ENCODE peak calls at places on chromosomes 16 and 17, in four cellular contexts. One of them, this sample, is unnamed.

GRCh38 chr17:68709461-68709860 is 108.3 kb upstream of the FAM20A start:
- DNase-seq in IMR-90: no peak
- DNase-seq in H9: no peak
- DNase-seq in neuronal stem cell: no peak
- DNase-seq in this sample: no peak

GRCh38 chr17:50588391-50589111 is 28.0 kb downstream of the CACNA1G start:
- DNase-seq in H9: no peak
- DNase-seq in IMR-90: no peak
- DNase-seq in neuronal stem cell: no peak
- DNase-seq in this sample: no peak

GRCh38 chr16:73329363-73330306 is 281.7 kb upstream of the ZFHX3 start:
- DNase-seq in H9: peak; percentile 39
- DNase-seq in neuronal stem cell: peak; percentile 12
- DNase-seq in IMR-90: no peak
- DNase-seq in this sample: no peak

GRCh38 chr16:12959072-12959471 is 57.7 kb downstream of the SHISA9 start:
- DNase-seq in IMR-90: no peak
- DNase-seq in H9: no peak
- DNase-seq in neuronal stem cell: no peak
- DNase-seq in this sample: no peak

GRCh38 chr16:28609631-28610594 is at the start of gene SULT1A1:
- DNase-seq in H9: peak; percentile 42
- DNase-seq in neuronal stem cell: no peak
- DNase-seq in IMR-90: no peak
- DNase-seq in this sample: no peak

GRCh38 chr17:54967621-54968258 is 714 bp downstream of the COX11 start:
- DNase-seq in neuronal stem cell: no peak
- DNase-seq in H9: no peak
- DNase-seq in IMR-90: peak; percentile 27
- DNase-seq in this sample: no peak

GRCh38 chr16:86016201-86016965 is 117.4 kb downstream of the IRF8 start:
- DNase-seq in neuronal stem cell: peak; percentile 62
- DNase-seq in IMR-90: peak; percentile 70
- DNase-seq in H9: peak; percentile 69
- DNase-seq in this sample: peak; percentile 17

GRCh38 chr17:57011482-57012015 is 33.6 kb downstream of the SCPEP1 start:
- DNase-seq in H9: peak; percentile 47
- DNase-seq in IMR-90: no peak
- DNase-seq in neuronal stem cell: no peak
- DNase-seq in this sample: no peak

GRCh38 chr16:4524571-4524970 is 14.0 kb downstream of the CDIP1 start:
- DNase-seq in IMR-90: no peak
- DNase-seq in neuronal stem cell: no peak
- DNase-seq in H9: no peak
- DNase-seq in this sample: no peak

GRCh38 chr17:77148109-77148958 is 7.6 kb downstream of the SEC14L1 start:
- DNase-seq in IMR-90: no peak
- DNase-seq in H9: no peak
- DNase-seq in neuronal stem cell: no peak
- DNase-seq in this sample: no peak

GRCh38 chr16:29804455-29805231 is 1.7 kb upstream of the MAZ start:
- DNase-seq in IMR-90: no peak
- DNase-seq in H9: no peak
- DNase-seq in neuronal stem cell: no peak
- DNase-seq in this sample: no peak

GRCh38 chr17:56074366-56074765 is 78.9 kb upstream of the ANKFN1 start:
- DNase-seq in H9: no peak
- DNase-seq in neuronal stem cell: no peak
- DNase-seq in IMR-90: no peak
- DNase-seq in this sample: no peak

GRCh38 chr16:85416267-85417109 is 196.6 kb upstream of the GSE1 start:
- DNase-seq in IMR-90: peak; percentile 15
- DNase-seq in neuronal stem cell: no peak
- DNase-seq in H9: peak; percentile 82
- DNase-seq in this sample: peak; percentile 96

GRCh38 chr16:29745126-29745852 is 501 bp downstream of the C16orf54 start:
- DNase-seq in neuronal stem cell: no peak
- DNase-seq in H9: no peak
- DNase-seq in IMR-90: no peak
- DNase-seq in this sample: no peak

GRCh38 chr17:348692-349425 is 3.7 kb downstream of the RPH3AL start:
- DNase-seq in H9: peak; percentile 29
- DNase-seq in neuronal stem cell: no peak
- DNase-seq in IMR-90: no peak
- DNase-seq in this sample: no peak

GRCh38 chr17:50719144-50719923 is at the start of gene LUC7L3:
- DNase-seq in H9: peak; percentile 97
- DNase-seq in IMR-90: peak; percentile 91
- DNase-seq in neuronal stem cell: peak; percentile 95
- DNase-seq in this sample: peak; percentile 73

GRCh38 chr16:49463529-49463928 is 89.9 kb downstream of the C16orf78 start:
- DNase-seq in IMR-90: no peak
- DNase-seq in H9: peak; percentile 26
- DNase-seq in neuronal stem cell: peak; percentile 47
- DNase-seq in this sample: peak; percentile 41

GRCh38 chr17:52207786-52208185 is 49.3 kb upstream of the CA10 start:
- DNase-seq in neuronal stem cell: no peak
- DNase-seq in IMR-90: no peak
- DNase-seq in H9: no peak
- DNase-seq in this sample: no peak

GRCh38 chr16:49740190-49740589 is 115.7 kb downstream of the ZNF423 start:
- DNase-seq in IMR-90: no peak
- DNase-seq in neuronal stem cell: no peak
- DNase-seq in H9: no peak
- DNase-seq in this sample: no peak

GRCh38 chr17:33381201-33381600 is 88.1 kb upstream of the ASIC2 start:
- DNase-seq in H9: peak; percentile 52
- DNase-seq in neuronal stem cell: no peak
- DNase-seq in IMR-90: no peak
- DNase-seq in this sample: no peak

GRCh38 chr17:32310927-32311568 is 30.9 kb downstream of the C17orf75 start:
- DNase-seq in IMR-90: no peak
- DNase-seq in H9: no peak
- DNase-seq in neuronal stem cell: no peak
- DNase-seq in this sample: no peak

GRCh38 chr16:55113195-55113594 is 182.5 kb downstream of the IRX5 start:
- DNase-seq in neuronal stem cell: no peak
- DNase-seq in IMR-90: no peak
- DNase-seq in H9: no peak
- DNase-seq in this sample: no peak

GRCh38 chr17:31323551-31323950 is 2.1 kb upstream of the EVI2A start:
- DNase-seq in IMR-90: no peak
- DNase-seq in H9: no peak
- DNase-seq in neuronal stem cell: no peak
- DNase-seq in this sample: no peak

GRCh38 chr17:67289174-67289876 is 44.3 kb upstream of the HELZ start:
- DNase-seq in neuronal stem cell: no peak
- DNase-seq in IMR-90: peak; percentile 55
- DNase-seq in H9: peak; percentile 41
- DNase-seq in this sample: no peak

GRCh38 chr16:27777527-27777926 is 227.6 kb downstream of the KATNIP start:
- DNase-seq in IMR-90: no peak
- DNase-seq in neuronal stem cell: no peak
- DNase-seq in H9: no peak
- DNase-seq in this sample: no peak

GRCh38 chr16:29825145-29826044 is 5.1 kb downstream of the MVP start:
- DNase-seq in H9: no peak
- DNase-seq in IMR-90: peak; percentile 90
- DNase-seq in neuronal stem cell: no peak
- DNase-seq in this sample: no peak

GRCh38 chr16:69179255-69180010 is 7.5 kb upstream of the SNTB2 start:
- DNase-seq in neuronal stem cell: no peak
- DNase-seq in H9: no peak
- DNase-seq in IMR-90: peak; percentile 84
- DNase-seq in this sample: no peak

GRCh38 chr16:15509051-15509592 is 74.7 kb downstream of the BMERB1 start:
- DNase-seq in neuronal stem cell: no peak
- DNase-seq in H9: no peak
- DNase-seq in IMR-90: no peak
- DNase-seq in this sample: no peak

GRCh38 chr17:27105636-27106035 is 188.3 kb upstream of the WSB1 start:
- DNase-seq in IMR-90: no peak
- DNase-seq in H9: no peak
- DNase-seq in neuronal stem cell: no peak
- DNase-seq in this sample: no peak

GRCh38 chr17:36697907-36698526 is 96.6 kb downstream of the MRM1 start:
- DNase-seq in IMR-90: peak; percentile 8
- DNase-seq in H9: no peak
- DNase-seq in neuronal stem cell: peak; percentile 67
- DNase-seq in this sample: no peak

GRCh38 chr17:3800362-3801042 is 486 bp downstream of the ITGAE start:
- DNase-seq in H9: no peak
- DNase-seq in neuronal stem cell: no peak
- DNase-seq in IMR-90: no peak
- DNase-seq in this sample: no peak
- H4K91ac ChIP-seq in H9: no peak overlapping the region
- H4K91ac ChIP-seq in neuronal stem cell: no peak overlapping the region
- H4K91ac ChIP-seq in IMR-90: no peak overlapping the region
- H4K91ac ChIP-seq in this sample: no peak overlapping the region

DNA sequence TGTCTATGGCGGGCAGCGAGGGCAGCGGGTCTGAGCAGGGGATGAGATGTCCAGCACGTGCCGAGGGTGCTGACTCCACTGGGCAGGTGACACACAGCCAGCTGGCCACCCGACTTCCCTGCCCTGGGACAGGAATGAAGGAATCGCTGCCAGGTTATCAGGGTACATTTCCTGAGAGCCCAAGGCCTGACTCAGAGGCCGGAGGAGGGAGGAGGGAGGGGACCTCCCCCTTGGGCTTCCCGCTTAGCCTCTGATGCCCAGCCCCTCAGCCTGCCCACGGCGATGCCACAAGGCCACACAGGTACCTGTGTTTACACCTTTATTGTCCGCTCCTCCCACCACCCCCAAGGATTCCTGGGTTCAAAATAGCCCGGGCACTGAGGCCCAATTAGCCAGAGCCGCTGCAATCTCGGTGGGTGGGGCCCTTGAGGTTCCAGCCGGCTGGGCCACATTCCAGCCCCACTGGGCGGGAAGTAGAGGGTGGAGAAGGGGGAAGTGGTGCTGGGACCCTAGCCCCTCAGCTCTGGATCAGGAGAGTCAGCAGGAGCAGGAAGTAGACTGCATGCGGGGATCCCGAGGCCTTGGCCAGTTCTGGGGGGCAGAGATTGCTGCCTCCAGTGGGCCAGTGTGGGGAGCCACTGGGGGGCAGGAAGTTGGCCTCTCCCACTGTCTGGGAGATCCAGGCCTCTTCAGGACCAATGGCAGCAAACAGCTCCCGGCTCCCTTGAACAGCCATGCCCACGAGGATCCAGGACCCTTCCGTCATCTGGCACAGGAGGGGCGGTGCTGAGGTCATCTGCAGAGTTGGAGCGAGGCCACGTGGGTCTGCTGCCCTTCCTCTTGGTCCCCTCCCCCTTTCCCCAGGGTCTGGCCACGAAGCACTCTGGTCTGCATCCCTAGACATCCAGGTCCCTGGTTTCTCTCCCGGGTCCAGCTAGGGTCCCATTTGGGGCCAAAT is 3.4 kb upstream of the PRSS8 start:
- DNase-seq in neuronal stem cell: no peak
- DNase-seq in IMR-90: peak; percentile 70
- DNase-seq in H9: peak; percentile 80
- DNase-seq in this sample: no peak
- H4K91ac ChIP-seq in neuronal stem cell: no peak overlapping the region
- H4K91ac ChIP-seq in IMR-90: peak overlapping the region; percentile 79
- H4K91ac ChIP-seq in H9: no peak overlapping the region
- H4K91ac ChIP-seq in this sample: peak overlapping the region; percentile 95

GRCh38 chr17:39294060-39294459 is 68.3 kb upstream of the STAC2 start:
- DNase-seq in neuronal stem cell: no peak
- DNase-seq in IMR-90: no peak
- DNase-seq in H9: no peak
- DNase-seq in this sample: no peak
- H4K91ac ChIP-seq in neuronal stem cell: no peak overlapping the region
- H4K91ac ChIP-seq in IMR-90: no peak overlapping the region
- H4K91ac ChIP-seq in H9: no peak overlapping the region
- H4K91ac ChIP-seq in this sample: no peak overlapping the region

DNA sequence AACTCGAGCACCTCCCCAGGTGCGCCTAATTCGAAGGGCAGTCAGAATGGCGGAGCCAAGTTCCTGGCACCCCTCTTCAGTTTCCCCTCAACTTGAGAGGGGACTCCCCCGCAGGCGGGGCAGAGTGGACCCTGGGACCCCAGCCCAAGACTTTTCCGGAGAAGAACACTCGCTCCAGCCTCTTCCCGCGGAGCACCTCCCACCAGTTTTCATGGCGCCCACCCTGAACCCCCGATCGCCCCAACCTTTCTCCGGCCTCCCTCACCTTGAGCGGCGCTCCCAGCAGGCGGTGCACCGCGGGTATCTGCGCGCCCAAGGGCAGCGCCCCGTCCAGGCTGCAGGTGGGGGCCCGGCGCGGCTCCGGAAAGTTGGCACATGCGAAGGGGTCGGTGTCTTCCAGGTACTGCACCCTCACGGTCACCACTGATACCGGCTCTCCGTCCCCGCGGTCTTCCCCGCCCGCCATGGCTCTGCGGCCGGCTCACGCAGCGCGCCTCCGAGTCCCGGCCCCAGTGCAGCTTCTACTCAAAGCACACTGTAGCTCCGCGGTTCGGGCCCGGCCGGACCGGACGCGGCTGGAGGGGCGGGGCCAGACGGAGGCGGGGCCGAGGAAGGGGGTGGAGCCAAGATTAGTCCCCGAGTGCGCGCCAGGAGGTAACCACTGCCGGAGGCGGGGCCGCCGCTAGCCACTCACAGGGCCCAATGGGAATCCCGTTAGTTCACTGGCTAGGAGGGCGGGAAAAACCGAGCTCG is at the start of gene FHOD1:
- DNase-seq in neuronal stem cell: peak; percentile 89
- DNase-seq in IMR-90: peak; percentile 92
- DNase-seq in H9: peak; percentile 97
- DNase-seq in this sample: peak; percentile 84
- H4K91ac ChIP-seq in neuronal stem cell: no peak within 1 kb of the TSS
- H4K91ac ChIP-seq in IMR-90: peak within 1 kb of the TSS; percentile 73
- H4K91ac ChIP-seq in H9: no peak within 1 kb of the TSS
- H4K91ac ChIP-seq in this sample: peak within 1 kb of the TSS; percentile 57

GRCh38 chr16:2190659-2191445 is 5.6 kb downstream of the CASKIN1 start:
- DNase-seq in neuronal stem cell: no peak
- DNase-seq in H9: no peak
- DNase-seq in IMR-90: no peak
- DNase-seq in this sample: no peak
- H4K91ac ChIP-seq in neuronal stem cell: no peak overlapping the region
- H4K91ac ChIP-seq in H9: no peak overlapping the region
- H4K91ac ChIP-seq in IMR-90: no peak overlapping the region
- H4K91ac ChIP-seq in this sample: no peak overlapping the region

GRCh38 chr16:58503863-58504688 is 4.1 kb downstream of the NDRG4 start:
- DNase-seq in H9: no peak
- DNase-seq in neuronal stem cell: no peak
- DNase-seq in IMR-90: no peak
- DNase-seq in this sample: no peak
- H4K91ac ChIP-seq in H9: no peak overlapping the region
- H4K91ac ChIP-seq in neuronal stem cell: no peak overlapping the region
- H4K91ac ChIP-seq in IMR-90: no peak overlapping the region
- H4K91ac ChIP-seq in this sample: no peak overlapping the region

GRCh38 chr17:7138800-7139381 is 24.3 kb upstream of the ASGR2 start:
- DNase-seq in IMR-90: no peak
- DNase-seq in H9: no peak
- DNase-seq in neuronal stem cell: no peak
- DNase-seq in this sample: no peak
- H4K91ac ChIP-seq in IMR-90: no peak overlapping the region
- H4K91ac ChIP-seq in H9: no peak overlapping the region
- H4K91ac ChIP-seq in neuronal stem cell: no peak overlapping the region
- H4K91ac ChIP-seq in this sample: peak overlapping the region; percentile 37

This sample was measured in H1.